ENCODE peak calls at places on chromosome 17, in four cellular contexts. B is upper lobe of right lung, U is AG04450, R is breast epithelium. L is an unnamed sample.

GRCh38 chr17:38733315-38734234 is 3.4 kb downstream of the CISD3 start:
- DNase-seq in B (no peak), U (no peak), R (no peak), L (no peak)

GRCh38 chr17:49495842-49496182 is 719 bp downstream of the NGFR start:
- DNase-seq in U (no peak), R (no peak), B (no peak), L (no peak)

GRCh38 chr17:42531455-42532354 is 4.3 kb upstream of the NAGLU start:
- DNase-seq in U (no peak), B (peak; percentile 88), R (no peak), L (peak; percentile 49)

GRCh38 chr17:38864636-38865398 is 5.0 kb upstream of the LASP1 start:
- DNase-seq in U (no peak), B (no peak), R (no peak), L (no peak)

GRCh38 chr17:38658741-38659345 is 15.9 kb downstream of the EPOP start:
- DNase-seq in B (peak; percentile 74), R (no peak), U (no peak), L (no peak)

GRCh38 chr17:13750783-13751484 is 149.2 kb upstream of the HS3ST3A1 start:
- DNase-seq in U (no peak), R (no peak), B (no peak), L (no peak)

GRCh38 chr17:48174833-48175232 is 67.3 kb downstream of the SNX11 start:
- DNase-seq in B (no peak), U (no peak), R (no peak), L (no peak)

GRCh38 chr17:13671771-13672170 is 70.0 kb upstream of the HS3ST3A1 start:
- DNase-seq in B (no peak), U (no peak), R (no peak), L (no peak)

GRCh38 chr17:74858672-74859438 is 830 bp downstream of the GRIN2C start:
- DNase-seq in B (no peak), U (no peak), R (no peak), L (no peak)

GRCh38 chr17:75535119-75535537 is 9.6 kb downstream of the LLGL2 start:
- DNase-seq in R (no peak), B (no peak), U (no peak), L (no peak)

GRCh38 chr17:37062036-37062435 is 113.3 kb downstream of the AATF start:
- DNase-seq in B (peak; percentile 8), U (no peak), R (no peak), L (no peak)

GRCh38 chr17:12756786-12757185 is 32.5 kb upstream of the ARHGAP44 start:
- DNase-seq in B (no peak), U (no peak), R (no peak), L (no peak)

GRCh38 chr17:39002991-39003715 is 36.0 kb upstream of the FBXO47 start:
- DNase-seq in B (peak; percentile 78), R (peak; percentile 65), U (no peak), L (no peak)

GRCh38 chr17:19322129-19322505 is 40.4 kb downstream of the B9D1 start:
- DNase-seq in R (no peak), U (no peak), B (peak; percentile 18), L (no peak)

GRCh38 chr17:2435181-2435741 is 34.4 kb upstream of the MNT start:
- DNase-seq in B (no peak), R (no peak), U (no peak), L (no peak)

GRCh38 chr17:73566905-73567782 is 77.1 kb downstream of the SDK2 start:
- DNase-seq in B (no peak), U (no peak), R (peak; percentile 38), L (no peak)

GRCh38 chr17:1967092-1967662 is 58.0 kb downstream of the RTN4RL1 start:
- DNase-seq in U (no peak), R (peak; percentile 25), B (no peak), L (no peak)

GRCh38 chr17:180380-181212 is 854 bp downstream of the DOC2B start:
- DNase-seq in B (no peak), R (no peak), U (no peak), L (no peak)
- H3K27ac ChIP-seq in B (peak overlapping the region; percentile 11), R (peak overlapping the region; percentile 29), U (no peak overlapping the region), L (no peak overlapping the region)

GRCh38 chr17:4341616-4341977 is 24.9 kb downstream of the UBE2G1 start:
- DNase-seq in U (no peak), B (no peak), R (no peak), L (no peak)
- H3K27ac ChIP-seq in U (no peak overlapping the region), B (no peak overlapping the region), R (no peak overlapping the region), L (no peak overlapping the region)

GRCh38 chr17:78717431-78717980 is 64.6 kb downstream of the CYTH1 start:
- DNase-seq in B (no peak), U (no peak), R (no peak), L (peak; percentile 66)

GRCh38 chr17:78716814-78717393 is 65.2 kb downstream of the CYTH1 start:
- DNase-seq in R (peak; percentile 69), B (peak; percentile 82), U (no peak), L (peak; percentile 83)

GRCh38 chr17:78715000-78715771 is 66.9 kb downstream of the CYTH1 start:
- DNase-seq in U (no peak), R (no peak), B (no peak), L (no peak)

GRCh38 chr17:78715876-78716275 is 66.2 kb downstream of the CYTH1 start:
- DNase-seq in B (no peak), R (no peak), U (no peak), L (no peak)

DNA sequence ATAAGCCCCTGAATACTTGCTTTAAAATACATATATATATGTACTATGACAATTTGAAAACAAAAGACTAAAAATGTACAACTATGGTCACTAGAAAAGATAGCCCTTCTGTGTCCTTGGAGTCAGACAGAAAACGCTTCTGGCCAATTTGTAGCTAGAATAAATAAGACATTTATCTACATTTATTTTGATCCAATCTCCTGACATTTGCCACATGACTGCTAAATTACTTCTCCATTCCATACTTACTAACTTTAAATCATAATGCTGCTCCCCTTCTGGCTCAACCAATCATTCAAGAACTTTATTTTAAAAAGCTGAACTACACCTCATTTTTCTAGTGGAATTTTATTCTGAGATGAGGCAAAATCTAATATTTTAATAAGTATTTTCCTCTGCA is 65.8 kb downstream of the CYTH1 start:
- DNase-seq in R (no peak), U (no peak), B (no peak), L (no peak)
- H3K27ac ChIP-seq in R (peak overlapping the region; percentile 74), U (no peak overlapping the region), B (peak overlapping the region; percentile 24), L (peak overlapping the region; percentile 95)

DNA sequence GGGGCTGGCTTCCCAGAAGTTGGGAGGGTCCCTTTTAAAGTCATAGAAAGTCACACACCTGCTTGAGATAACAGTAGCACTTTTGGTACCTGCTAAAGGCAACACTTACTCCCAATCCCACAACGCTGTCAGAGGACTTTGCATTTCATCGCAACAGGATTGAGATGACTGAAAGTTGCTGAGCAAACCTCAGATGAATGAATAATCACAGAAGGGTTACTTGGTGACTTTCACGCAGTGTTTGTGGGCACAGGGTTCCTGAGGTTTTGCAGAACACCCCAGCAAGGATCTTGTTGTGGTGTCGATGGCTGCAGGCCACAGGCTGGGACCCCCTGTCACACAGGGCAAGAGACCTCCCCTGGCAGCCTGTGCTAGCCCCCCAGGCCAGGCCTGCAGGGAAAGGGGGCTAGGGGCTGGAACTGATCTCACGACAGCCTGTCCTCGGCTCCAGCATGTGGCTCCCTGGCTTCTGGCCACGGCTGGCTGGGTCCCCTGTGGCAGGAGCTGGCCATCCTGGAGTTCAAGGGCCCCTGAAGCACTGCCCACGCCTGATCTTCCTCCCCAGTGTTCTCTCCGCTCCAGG is 79.4 kb upstream of the CBX4 start:
- DNase-seq in R (no peak), B (no peak), U (no peak), L (no peak)
- H3K27ac ChIP-seq in R (peak overlapping the region; percentile 60), B (no peak overlapping the region), U (no peak overlapping the region), L (peak overlapping the region; percentile 90)

GRCh38 chr17:29612404-29613370 is 10.0 kb downstream of the CORO6 start:
- DNase-seq in B (no peak), R (no peak), U (no peak), L (no peak)
- H3K27ac ChIP-seq in B (no peak overlapping the region), R (no peak overlapping the region), U (no peak overlapping the region), L (peak overlapping the region; percentile 72)

GRCh38 chr17:59004338-59005111 is 102.2 kb downstream of the TRIM37 start:
- DNase-seq in B (no peak), U (no peak), R (peak; percentile 46), L (no peak)
- H3K27ac ChIP-seq in B (no peak overlapping the region), U (no peak overlapping the region), R (no peak overlapping the region), L (no peak overlapping the region)

GRCh38 chr17:68452724-68453290 is 4.5 kb downstream of the WIPI1 start:
- DNase-seq in U (no peak), B (no peak), R (no peak), L (no peak)

GRCh38 chr17:68449021-68449739 is 8.1 kb downstream of the WIPI1 start:
- DNase-seq in U (no peak), B (no peak), R (no peak), L (no peak)

GRCh38 chr17:68451650-68452354 is 5.5 kb downstream of the WIPI1 start:
- DNase-seq in U (no peak), R (no peak), B (no peak), L (no peak)

GRCh38 chr17:68450391-68450790 is 6.9 kb downstream of the WIPI1 start:
- DNase-seq in B (no peak), R (no peak), U (no peak), L (no peak)

DNA sequence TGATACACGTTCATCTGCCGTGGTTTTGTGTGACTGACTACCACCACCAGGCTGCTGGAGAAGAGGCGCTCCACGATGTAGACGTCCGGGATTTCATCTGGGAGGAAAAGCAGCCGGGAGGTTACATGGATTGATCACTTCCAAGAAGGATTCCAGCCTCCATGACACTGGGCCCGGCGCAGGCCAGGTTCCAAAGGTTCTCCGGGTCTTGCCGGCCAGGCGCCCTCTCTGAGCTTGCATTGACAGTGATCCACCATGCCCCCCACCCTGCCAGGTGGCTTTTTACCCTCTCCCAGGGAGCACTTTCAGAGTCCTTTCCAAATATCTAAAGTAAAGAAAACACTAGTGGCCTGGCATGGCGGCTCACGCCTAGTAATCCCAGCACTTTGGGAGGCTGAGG is 6.5 kb downstream of the WIPI1 start:
- DNase-seq in U (no peak), B (no peak), R (no peak), L (no peak)
- H3K27ac ChIP-seq in U (no peak overlapping the region), B (no peak overlapping the region), R (no peak overlapping the region), L (no peak overlapping the region)

DNA sequence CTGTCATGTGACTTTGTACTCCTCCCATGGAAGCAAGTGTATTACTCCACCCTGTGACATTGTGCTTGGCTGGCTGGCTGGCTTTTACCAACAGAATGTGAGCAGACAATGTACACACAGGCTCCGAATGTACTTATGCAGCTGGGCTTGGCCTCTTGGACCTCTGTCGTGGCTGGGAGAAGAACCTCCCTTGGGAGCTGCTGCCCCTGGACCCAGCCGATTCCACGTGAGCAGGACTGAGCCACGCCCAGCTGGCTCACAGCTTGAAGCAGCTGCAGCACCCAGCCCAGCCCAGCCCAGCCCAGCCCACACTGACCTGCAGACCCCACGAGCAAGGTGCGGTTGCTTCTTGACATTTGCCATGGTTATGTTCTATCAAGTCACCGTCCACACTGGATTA is 177.5 kb downstream of the RBFOX3 start:
- DNase-seq in B (no peak), U (no peak), R (no peak), L (no peak)
- H3K27ac ChIP-seq in B (no peak overlapping the region), U (no peak overlapping the region), R (no peak overlapping the region), L (no peak overlapping the region)

L was measured in substantia nigra.